ENCODE peak calls at places on chromosomes 13 and 19, in seven cellular contexts. One of them, this sample, is unnamed.

GRCh38 chr19:50820549-50821247 is 2.9 kb downstream of the KLK1 start:
- DNase-seq in endothelial cell of umbilical vein: no peak
- DNase-seq in body of pancreas: peak; percentile 90
- DNase-seq in right cardiac atrium: no peak
- DNase-seq in fibroblast of lung: no peak
- DNase-seq in CD8-positive, alpha-beta T cell: no peak
- DNase-seq in SK-N-SH: no peak
- DNase-seq in this sample: no peak

GRCh38 chr19:17321655-17322489 is 12.5 kb downstream of the DDA1 start:
- DNase-seq in endothelial cell of umbilical vein: no peak
- DNase-seq in body of pancreas: no peak
- DNase-seq in right cardiac atrium: no peak
- DNase-seq in fibroblast of lung: no peak
- DNase-seq in CD8-positive, alpha-beta T cell: no peak
- DNase-seq in SK-N-SH: no peak
- DNase-seq in this sample: no peak

GRCh38 chr19:51676566-51677083 is 16.5 kb upstream of the SPACA6 start:
- DNase-seq in endothelial cell of umbilical vein: no peak
- DNase-seq in body of pancreas: no peak
- DNase-seq in right cardiac atrium: no peak
- DNase-seq in fibroblast of lung: no peak
- DNase-seq in CD8-positive, alpha-beta T cell: no peak
- DNase-seq in SK-N-SH: no peak
- DNase-seq in this sample: no peak

GRCh38 chr13:59793107-59793506 is 370.6 kb downstream of the DIAPH3 start:
- DNase-seq in endothelial cell of umbilical vein: no peak
- DNase-seq in body of pancreas: no peak
- DNase-seq in right cardiac atrium: no peak
- DNase-seq in fibroblast of lung: no peak
- DNase-seq in CD8-positive, alpha-beta T cell: no peak
- DNase-seq in SK-N-SH: no peak
- DNase-seq in this sample: no peak

GRCh38 chr19:45947926-45948325 is 25.7 kb downstream of the NOVA2 start:
- DNase-seq in endothelial cell of umbilical vein: no peak
- DNase-seq in body of pancreas: no peak
- DNase-seq in right cardiac atrium: no peak
- DNase-seq in fibroblast of lung: peak; percentile 93
- DNase-seq in CD8-positive, alpha-beta T cell: no peak
- DNase-seq in SK-N-SH: no peak
- DNase-seq in this sample: no peak

GRCh38 chr13:34993470-34993869 is 51.4 kb downstream of the NBEA start:
- DNase-seq in endothelial cell of umbilical vein: no peak
- DNase-seq in body of pancreas: no peak
- DNase-seq in right cardiac atrium: no peak
- DNase-seq in fibroblast of lung: peak; percentile 49
- DNase-seq in CD8-positive, alpha-beta T cell: no peak
- DNase-seq in SK-N-SH: no peak
- DNase-seq in this sample: no peak

GRCh38 chr13:112330479-112331407 is 45.4 kb upstream of the SPACA7 start:
- DNase-seq in endothelial cell of umbilical vein: no peak
- DNase-seq in body of pancreas: no peak
- DNase-seq in right cardiac atrium: peak; percentile 31
- DNase-seq in fibroblast of lung: no peak
- DNase-seq in CD8-positive, alpha-beta T cell: no peak
- DNase-seq in SK-N-SH: no peak
- DNase-seq in this sample: no peak

GRCh38 chr19:33055718-33056117 is 9.0 kb downstream of the RHPN2 start:
- DNase-seq in endothelial cell of umbilical vein: no peak
- DNase-seq in body of pancreas: no peak
- DNase-seq in right cardiac atrium: peak; percentile 16
- DNase-seq in fibroblast of lung: peak; percentile 60
- DNase-seq in CD8-positive, alpha-beta T cell: no peak
- DNase-seq in SK-N-SH: no peak
- DNase-seq in this sample: no peak

GRCh38 chr19:2261438-2262172 is 5.4 kb upstream of the JSRP1 start:
- DNase-seq in endothelial cell of umbilical vein: peak; percentile 49
- DNase-seq in body of pancreas: peak; percentile 51
- DNase-seq in right cardiac atrium: peak; percentile 65
- DNase-seq in fibroblast of lung: no peak
- DNase-seq in CD8-positive, alpha-beta T cell: no peak
- DNase-seq in SK-N-SH: peak; percentile 49
- DNase-seq in this sample: no peak

GRCh38 chr13:42350141-42350540 is 78.2 kb downstream of the AKAP11 start:
- DNase-seq in endothelial cell of umbilical vein: no peak
- DNase-seq in body of pancreas: no peak
- DNase-seq in right cardiac atrium: no peak
- DNase-seq in fibroblast of lung: no peak
- DNase-seq in CD8-positive, alpha-beta T cell: no peak
- DNase-seq in SK-N-SH: no peak
- DNase-seq in this sample: no peak

GRCh38 chr19:35935911-35936737 is at the start of gene LRFN3:
- DNase-seq in endothelial cell of umbilical vein: peak; percentile 45
- DNase-seq in body of pancreas: peak; percentile 68
- DNase-seq in right cardiac atrium: peak; percentile 90
- DNase-seq in fibroblast of lung: peak; percentile 72
- DNase-seq in CD8-positive, alpha-beta T cell: peak; percentile 47
- DNase-seq in SK-N-SH: peak; percentile 94
- DNase-seq in this sample: peak; percentile 75

GRCh38 chr19:35938282-35939224 is 2.4 kb downstream of the LRFN3 start:
- DNase-seq in endothelial cell of umbilical vein: no peak
- DNase-seq in body of pancreas: no peak
- DNase-seq in right cardiac atrium: no peak
- DNase-seq in fibroblast of lung: no peak
- DNase-seq in CD8-positive, alpha-beta T cell: no peak
- DNase-seq in SK-N-SH: no peak
- DNase-seq in this sample: no peak

GRCh38 chr19:35937345-35938281 is 1.4 kb downstream of the LRFN3 start:
- DNase-seq in endothelial cell of umbilical vein: no peak
- DNase-seq in body of pancreas: no peak
- DNase-seq in right cardiac atrium: no peak
- DNase-seq in fibroblast of lung: no peak
- DNase-seq in CD8-positive, alpha-beta T cell: no peak
- DNase-seq in SK-N-SH: no peak
- DNase-seq in this sample: peak; percentile 43

GRCh38 chr19:35939307-35940077 is 3.3 kb downstream of the LRFN3 start:
- DNase-seq in endothelial cell of umbilical vein: no peak
- DNase-seq in body of pancreas: no peak
- DNase-seq in right cardiac atrium: peak; percentile 58
- DNase-seq in fibroblast of lung: no peak
- DNase-seq in CD8-positive, alpha-beta T cell: no peak
- DNase-seq in SK-N-SH: no peak
- DNase-seq in this sample: no peak

DNA sequence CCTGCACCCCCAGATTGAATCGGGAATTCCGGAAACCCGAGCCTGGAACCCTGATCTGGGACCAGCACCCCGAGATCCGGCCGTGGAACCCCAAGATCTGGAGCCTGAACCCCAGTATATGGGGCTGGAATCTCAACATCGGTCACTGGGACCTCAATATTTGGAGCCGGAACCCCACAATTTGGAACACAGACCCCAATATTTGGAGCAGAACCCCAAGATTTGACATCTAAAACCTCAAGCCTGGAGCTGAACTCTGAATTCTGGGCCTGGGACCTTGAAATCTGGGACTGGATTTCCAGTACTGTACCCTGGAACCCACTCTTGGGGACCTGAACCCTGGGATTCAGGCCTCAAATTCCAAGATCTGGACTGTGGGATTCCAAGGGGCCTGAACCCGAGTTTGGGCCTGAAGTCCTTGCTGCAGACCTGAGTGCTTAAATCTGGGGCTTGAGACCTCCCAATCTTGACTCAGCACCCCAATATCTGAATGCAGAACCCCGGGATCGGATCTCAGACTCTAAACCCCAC is 629 bp downstream of the LRFN3 start:
- DNase-seq in endothelial cell of umbilical vein: no peak
- DNase-seq in body of pancreas: no peak
- DNase-seq in right cardiac atrium: no peak
- DNase-seq in fibroblast of lung: no peak
- DNase-seq in CD8-positive, alpha-beta T cell: no peak
- DNase-seq in SK-N-SH: no peak
- DNase-seq in this sample: no peak
- H3K27ac ChIP-seq in endothelial cell of umbilical vein: no peak overlapping the region
- H3K27ac ChIP-seq in body of pancreas: peak overlapping the region; percentile 69
- H3K27ac ChIP-seq in right cardiac atrium: peak overlapping the region; percentile 59
- H3K27ac ChIP-seq in fibroblast of lung: no peak overlapping the region
- H3K27ac ChIP-seq in CD8-positive, alpha-beta T cell: peak overlapping the region; percentile 8
- H3K27ac ChIP-seq in SK-N-SH: peak overlapping the region; percentile 24
- H3K27ac ChIP-seq in this sample: peak overlapping the region; percentile 5

GRCh38 chr13:37640499-37640898 is 41.9 kb upstream of the POSTN start:
- DNase-seq in endothelial cell of umbilical vein: peak; percentile 79
- DNase-seq in body of pancreas: no peak
- DNase-seq in right cardiac atrium: no peak
- DNase-seq in fibroblast of lung: peak; percentile 78
- DNase-seq in CD8-positive, alpha-beta T cell: no peak
- DNase-seq in SK-N-SH: no peak
- DNase-seq in this sample: no peak
- H3K4me1 ChIP-seq in endothelial cell of umbilical vein: no peaks in the 10 kb centered on the region
- H3K4me1 ChIP-seq in body of pancreas: no peaks in the 10 kb centered on the region
- H3K4me1 ChIP-seq in right cardiac atrium: no peaks in the 10 kb centered on the region
- H3K4me1 ChIP-seq in fibroblast of lung: peaks cover 2% of the 10 kb centered on the region
- H3K4me1 ChIP-seq in CD8-positive, alpha-beta T cell: no peaks in the 10 kb centered on the region
- H3K4me1 ChIP-seq in SK-N-SH: no peaks in the 10 kb centered on the region
- H3K4me1 ChIP-seq in this sample: no peaks in the 10 kb centered on the region

GRCh38 chr13:98916403-98916802 is 61.5 kb downstream of the DOCK9 start:
- DNase-seq in endothelial cell of umbilical vein: no peak
- DNase-seq in body of pancreas: no peak
- DNase-seq in right cardiac atrium: no peak
- DNase-seq in fibroblast of lung: no peak
- DNase-seq in CD8-positive, alpha-beta T cell: no peak
- DNase-seq in SK-N-SH: no peak
- DNase-seq in this sample: no peak

GRCh38 chr13:98919566-98919965 is 58.3 kb downstream of the DOCK9 start:
- DNase-seq in endothelial cell of umbilical vein: no peak
- DNase-seq in body of pancreas: no peak
- DNase-seq in right cardiac atrium: no peak
- DNase-seq in fibroblast of lung: no peak
- DNase-seq in CD8-positive, alpha-beta T cell: no peak
- DNase-seq in SK-N-SH: no peak
- DNase-seq in this sample: no peak

GRCh38 chr13:98915563-98916348 is 62.1 kb downstream of the DOCK9 start:
- DNase-seq in endothelial cell of umbilical vein: no peak
- DNase-seq in body of pancreas: no peak
- DNase-seq in right cardiac atrium: no peak
- DNase-seq in fibroblast of lung: peak; percentile 34
- DNase-seq in CD8-positive, alpha-beta T cell: no peak
- DNase-seq in SK-N-SH: no peak
- DNase-seq in this sample: no peak

GRCh38 chr13:98921015-98921414 is 56.8 kb downstream of the DOCK9 start:
- DNase-seq in endothelial cell of umbilical vein: no peak
- DNase-seq in body of pancreas: no peak
- DNase-seq in right cardiac atrium: no peak
- DNase-seq in fibroblast of lung: no peak
- DNase-seq in CD8-positive, alpha-beta T cell: no peak
- DNase-seq in SK-N-SH: no peak
- DNase-seq in this sample: no peak

GRCh38 chr13:98918771-98919170 is 59.1 kb downstream of the DOCK9 start:
- DNase-seq in endothelial cell of umbilical vein: no peak
- DNase-seq in body of pancreas: no peak
- DNase-seq in right cardiac atrium: no peak
- DNase-seq in fibroblast of lung: no peak
- DNase-seq in CD8-positive, alpha-beta T cell: no peak
- DNase-seq in SK-N-SH: no peak
- DNase-seq in this sample: no peak
- H3K27ac ChIP-seq in endothelial cell of umbilical vein: peak overlapping the region; percentile 16
- H3K27ac ChIP-seq in body of pancreas: no peak overlapping the region
- H3K27ac ChIP-seq in right cardiac atrium: no peak overlapping the region
- H3K27ac ChIP-seq in fibroblast of lung: no peak overlapping the region
- H3K27ac ChIP-seq in CD8-positive, alpha-beta T cell: no peak overlapping the region
- H3K27ac ChIP-seq in SK-N-SH: no peak overlapping the region
- H3K27ac ChIP-seq in this sample: no peak overlapping the region

DNA sequence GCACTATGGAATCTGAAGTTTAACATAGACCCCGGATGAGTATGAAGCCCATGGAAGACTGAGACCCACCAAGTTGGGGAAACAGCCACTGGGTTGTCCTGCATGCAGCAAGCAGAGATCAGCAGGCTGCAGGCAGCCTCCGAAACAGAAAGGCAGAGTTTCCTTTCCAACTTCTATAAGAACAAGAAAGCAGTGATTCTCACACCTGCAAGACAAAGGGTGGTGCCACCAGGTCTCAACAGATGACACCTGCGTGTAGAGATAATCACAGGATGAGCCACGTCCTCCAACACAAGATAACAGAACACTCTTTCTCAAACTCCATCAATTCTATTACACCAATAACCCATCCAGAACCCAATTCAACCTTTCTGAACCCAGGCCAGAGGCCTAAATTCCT is 457.9 kb downstream of the FOXO1 start:
- DNase-seq in endothelial cell of umbilical vein: no peak
- DNase-seq in body of pancreas: no peak
- DNase-seq in right cardiac atrium: no peak
- DNase-seq in fibroblast of lung: no peak
- DNase-seq in CD8-positive, alpha-beta T cell: no peak
- DNase-seq in SK-N-SH: no peak
- DNase-seq in this sample: no peak
- H3K4me1 ChIP-seq in endothelial cell of umbilical vein: peaks cover 25% of the 10 kb centered on the region
- H3K4me1 ChIP-seq in body of pancreas: peaks cover 22% of the 10 kb centered on the region
- H3K4me1 ChIP-seq in right cardiac atrium: no peaks in the 10 kb centered on the region
- H3K4me1 ChIP-seq in fibroblast of lung: no peaks in the 10 kb centered on the region
- H3K4me1 ChIP-seq in CD8-positive, alpha-beta T cell: peaks cover 58% of the 10 kb centered on the region
- H3K4me1 ChIP-seq in SK-N-SH: peaks cover 8% of the 10 kb centered on the region
- H3K4me1 ChIP-seq in this sample: no peaks in the 10 kb centered on the region

GRCh38 chr13:27189192-27189591 is 17.6 kb upstream of the USP12 start:
- DNase-seq in endothelial cell of umbilical vein: peak; percentile 11
- DNase-seq in body of pancreas: no peak
- DNase-seq in right cardiac atrium: no peak
- DNase-seq in fibroblast of lung: no peak
- DNase-seq in CD8-positive, alpha-beta T cell: no peak
- DNase-seq in SK-N-SH: no peak
- DNase-seq in this sample: no peak

GRCh38 chr13:27194895-27195764 is 23.5 kb upstream of the USP12 start:
- DNase-seq in endothelial cell of umbilical vein: peak; percentile 97
- DNase-seq in body of pancreas: no peak
- DNase-seq in right cardiac atrium: no peak
- DNase-seq in fibroblast of lung: peak; percentile 96
- DNase-seq in CD8-positive, alpha-beta T cell: no peak
- DNase-seq in SK-N-SH: no peak
- DNase-seq in this sample: no peak

GRCh38 chr13:27194209-27194608 is 22.6 kb upstream of the USP12 start:
- DNase-seq in endothelial cell of umbilical vein: no peak
- DNase-seq in body of pancreas: no peak
- DNase-seq in right cardiac atrium: no peak
- DNase-seq in fibroblast of lung: no peak
- DNase-seq in CD8-positive, alpha-beta T cell: no peak
- DNase-seq in SK-N-SH: no peak
- DNase-seq in this sample: no peak

GRCh38 chr13:27188239-27188638 is 16.6 kb upstream of the USP12 start:
- DNase-seq in endothelial cell of umbilical vein: no peak
- DNase-seq in body of pancreas: no peak
- DNase-seq in right cardiac atrium: no peak
- DNase-seq in fibroblast of lung: no peak
- DNase-seq in CD8-positive, alpha-beta T cell: no peak
- DNase-seq in SK-N-SH: no peak
- DNase-seq in this sample: no peak

GRCh38 chr13:27192896-27193295 is 21.3 kb upstream of the USP12 start:
- DNase-seq in endothelial cell of umbilical vein: no peak
- DNase-seq in body of pancreas: no peak
- DNase-seq in right cardiac atrium: no peak
- DNase-seq in fibroblast of lung: no peak
- DNase-seq in CD8-positive, alpha-beta T cell: no peak
- DNase-seq in SK-N-SH: no peak
- DNase-seq in this sample: no peak
- H3K27ac ChIP-seq in endothelial cell of umbilical vein: no peak overlapping the region
- H3K27ac ChIP-seq in body of pancreas: no peak overlapping the region
- H3K27ac ChIP-seq in right cardiac atrium: no peak overlapping the region
- H3K27ac ChIP-seq in fibroblast of lung: no peak overlapping the region
- H3K27ac ChIP-seq in CD8-positive, alpha-beta T cell: no peak overlapping the region
- H3K27ac ChIP-seq in SK-N-SH: no peak overlapping the region
- H3K27ac ChIP-seq in this sample: no peak overlapping the region